ENCODE peak calls at places on chromosomes 2 and 18, in eight cellular contexts. Q, H, T, X, L, W, B and A are unnamed samples.

GRCh38 chr2:38146302-38146916 is 70.5 kb upstream of the CYP1B1 start:
- DNase-seq in Q (peak; percentile 65), H (peak; percentile 65), T (peak; percentile 60), X (no peak), L (peak; percentile 41), W (peak; percentile 15), B (peak; percentile 57), A (no peak)

GRCh38 chr2:218229239-218229638 is 12.2 kb downstream of the ARPC2 start:
- DNase-seq in Q (peak; percentile 88), H (no peak), T (no peak), X (peak; percentile 32), L (peak; percentile 19), W (no peak), B (no peak), A (no peak)

GRCh38 chr2:85326406-85326945 is 1.3 kb downstream of the TGOLN2 start:
- DNase-seq in Q (peak; percentile 49), H (no peak), T (no peak), X (peak; percentile 50), L (no peak), W (no peak), B (no peak), A (no peak)

GRCh38 chr2:83112863-83113262 is 1346.2 kb downstream of the SUCLG1 start:
- DNase-seq in Q (no peak), H (no peak), T (no peak), X (no peak), L (no peak), W (no peak), B (no peak), A (no peak)

GRCh38 chr2:23588106-23588505 is 203.1 kb downstream of the KLHL29 start:
- DNase-seq in Q (no peak), H (no peak), T (no peak), X (no peak), L (peak; percentile 37), W (no peak), B (no peak), A (no peak)

GRCh38 chr2:82652117-82652516 is 1807.0 kb downstream of the SUCLG1 start:
- DNase-seq in Q (no peak), H (no peak), T (no peak), X (no peak), L (no peak), W (no peak), B (no peak), A (no peak)

GRCh38 chr2:238898534-238899281 is 50.8 kb downstream of the TWIST2 start:
- DNase-seq in Q (no peak), H (peak; percentile 67), T (no peak), X (no peak), L (no peak), W (no peak), B (no peak), A (no peak)

GRCh38 chr2:236215761-236216333 is 47.7 kb upstream of the GBX2 start:
- DNase-seq in Q (no peak), H (no peak), T (no peak), X (no peak), L (no peak), W (no peak), B (no peak), A (no peak)

GRCh38 chr2:9287400-9288059 is 80.9 kb downstream of the ASAP2 start:
- DNase-seq in Q (peak; percentile 93), H (no peak), T (no peak), X (no peak), L (no peak), W (no peak), B (no peak), A (no peak)

GRCh38 chr2:181848356-181848876 is 43.1 kb upstream of the ITPRID2 start:
- DNase-seq in Q (no peak), H (no peak), T (no peak), X (no peak), L (no peak), W (no peak), B (no peak), A (no peak)

DNA sequence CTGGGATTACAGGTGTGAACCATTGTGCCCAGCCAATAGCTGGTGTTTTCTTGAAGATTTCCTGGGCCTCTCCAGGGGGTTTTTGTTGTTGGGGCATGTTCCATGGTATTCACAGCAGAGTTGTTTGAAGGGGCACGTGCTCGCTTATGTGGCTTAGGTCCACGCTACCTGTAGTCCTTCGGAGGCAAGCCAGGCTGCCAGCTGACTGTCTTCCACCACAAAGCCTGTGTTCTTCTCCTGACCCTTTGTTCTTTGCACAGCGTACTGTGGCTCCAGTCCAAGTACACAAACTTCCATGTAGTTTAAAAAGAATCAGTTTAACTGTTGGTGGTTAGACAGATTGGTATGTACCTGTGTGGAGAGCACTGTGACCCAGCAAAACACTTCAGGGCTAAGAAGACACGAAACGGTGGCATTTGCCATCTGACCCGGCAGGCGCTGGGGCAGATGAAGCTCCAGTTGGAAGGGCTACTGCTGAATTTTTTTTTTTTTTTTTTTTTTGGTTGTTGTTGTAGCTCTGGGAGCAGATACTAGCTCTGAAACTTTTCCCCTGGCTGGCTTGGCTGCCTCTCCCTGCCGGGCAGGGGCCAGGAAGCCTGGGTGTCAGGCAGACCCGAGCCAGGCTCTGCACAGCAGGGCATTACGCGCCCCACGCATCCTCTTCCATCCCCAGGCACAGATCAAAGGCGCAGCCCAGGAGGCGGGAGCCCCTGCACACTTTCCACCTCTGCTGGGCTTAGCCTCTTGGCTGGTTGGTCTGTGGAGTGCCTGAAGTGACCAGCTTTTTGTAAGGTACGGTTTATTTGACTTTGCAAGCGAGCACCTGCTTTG is 5.7 kb downstream of the GREB1 start:
- DNase-seq in Q (no peak), H (no peak), T (peak; percentile 85), X (no peak), L (peak; percentile 19), W (no peak), B (no peak), A (no peak)
- TF ChIP-seq POLR2A in Q (no peak), H (no peak), T (no peak), X (no peak), L (no peak), W (no peak), B (no peak), A (no peak)

GRCh38 chr2:200450288-200450687 is 59.6 kb downstream of the KCTD18 start:
- DNase-seq in Q (no peak), H (no peak), T (no peak), X (no peak), L (no peak), W (no peak), B (no peak), A (no peak)
- TF ChIP-seq CTCF in Q (no peak), H (no peak), T (no peak), X (no peak), L (no peak), W (no peak), B (no peak), A (no peak)

DNA sequence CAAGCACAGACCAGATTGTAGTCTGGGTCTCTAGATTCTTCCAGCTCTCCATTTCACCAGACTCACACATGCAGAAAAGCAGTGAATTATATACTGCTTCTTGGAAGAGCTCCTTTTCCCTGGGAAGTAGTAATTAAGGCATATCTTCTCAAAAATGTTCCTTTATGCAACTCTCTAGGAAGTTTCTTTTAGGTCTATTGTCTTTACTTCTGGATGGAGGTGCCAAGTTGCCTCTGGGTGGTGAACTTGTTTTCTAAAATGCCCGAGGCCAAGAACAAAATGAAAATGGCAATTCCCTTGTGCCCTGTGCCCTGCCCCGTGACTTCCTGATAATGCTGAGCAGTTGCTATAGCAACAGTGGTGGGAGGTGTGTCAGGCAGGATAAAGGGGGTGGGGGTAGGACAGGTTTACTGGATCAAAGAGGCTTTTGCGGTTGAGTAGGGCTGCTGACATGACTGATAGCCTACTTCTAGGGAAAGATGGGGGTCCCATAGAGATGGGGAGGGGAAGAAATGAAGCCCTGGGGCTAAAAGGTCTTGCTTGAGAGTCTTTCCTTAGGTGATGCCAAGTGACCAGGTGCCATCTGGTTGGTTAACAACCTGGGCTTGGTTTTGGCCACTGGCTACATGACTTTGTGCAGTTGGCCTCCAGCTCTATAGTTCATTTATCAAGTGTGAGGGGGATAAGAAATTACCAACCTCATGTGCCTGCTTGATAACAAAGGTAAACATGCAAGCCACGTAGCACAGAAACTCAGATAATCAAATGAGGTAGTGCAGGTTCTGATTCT is 11.8 kb downstream of the IGFBP2 start:
- DNase-seq in Q (peak; percentile 50), H (no peak), T (no peak), X (no peak), L (no peak), W (no peak), B (no peak), A (no peak)
- H3K4me3 ChIP-seq in Q (no peak overlapping the region), H (no peak overlapping the region), T (no peak overlapping the region), X (no peak overlapping the region), L (no peak overlapping the region), W (no peak overlapping the region), B (no peak overlapping the region), A (no peak overlapping the region)

DNA sequence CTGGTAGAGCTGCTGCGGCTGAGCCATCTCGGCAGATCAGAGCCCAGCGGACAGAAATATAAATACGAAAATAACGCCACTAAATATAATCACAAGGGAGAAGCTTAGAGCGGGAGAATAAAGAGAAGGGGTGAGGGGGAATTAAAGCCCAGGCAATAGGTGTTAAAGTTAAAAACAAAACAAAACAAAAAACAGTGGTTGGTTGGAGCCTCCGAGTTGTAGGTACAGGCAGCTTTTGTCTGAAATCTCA is 1.3 kb upstream of the MEIS1 start:
- DNase-seq in Q (no peak), H (no peak), T (no peak), X (no peak), L (no peak), W (no peak), B (no peak), A (no peak)
- TF ChIP-seq POLR2A in Q (no peak), H (no peak), T (no peak), X (no peak), L (peak; percentile 78), W (no peak), B (no peak), A (no peak)

DNA sequence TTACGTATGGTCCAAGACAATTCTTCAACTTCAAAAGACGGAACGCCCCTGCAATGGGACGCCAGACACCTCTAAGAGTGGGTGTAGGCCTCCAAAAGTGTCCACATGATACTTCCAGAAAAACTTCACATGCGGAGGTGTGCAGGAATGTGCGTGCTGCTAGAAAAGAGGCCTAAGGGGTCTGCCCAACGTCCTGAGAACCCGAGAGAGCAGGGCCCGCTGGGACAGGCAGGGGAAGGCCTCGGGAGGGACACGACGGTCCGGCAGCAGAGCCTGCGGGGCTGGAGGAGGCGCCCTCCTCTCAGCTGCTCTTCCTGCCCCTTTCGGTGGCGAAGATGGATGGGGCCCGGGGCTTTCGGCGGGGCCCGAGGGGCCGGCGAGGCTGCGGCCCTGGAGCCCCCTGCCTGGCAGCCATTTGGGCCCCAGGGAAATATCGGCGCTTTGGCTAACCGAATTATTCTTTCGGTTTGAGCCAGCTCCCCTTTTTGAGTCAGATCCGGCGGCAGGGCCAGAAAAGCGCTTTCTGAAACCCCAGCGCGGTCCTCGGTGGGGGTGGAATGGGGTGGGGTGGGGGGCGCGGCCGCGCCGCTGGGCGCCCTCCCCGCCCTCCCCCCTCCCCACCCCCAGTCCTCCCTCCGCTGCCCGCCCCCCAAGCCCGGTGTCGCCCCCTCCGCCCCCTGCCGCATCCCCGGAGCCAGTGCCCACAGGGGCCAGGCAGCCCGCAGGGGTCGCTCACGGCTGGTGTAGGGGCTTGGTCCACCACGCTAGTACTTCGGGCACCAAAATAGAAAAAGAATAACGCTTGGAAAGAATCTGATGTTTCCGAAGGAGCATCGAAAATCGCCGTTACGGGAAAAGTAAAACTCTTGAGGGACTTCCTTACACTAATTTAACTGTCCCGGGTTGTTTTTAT is 9.2 kb upstream of the ARID5A start:
- DNase-seq in Q (peak; percentile 58), H (peak; percentile 87), T (peak; percentile 71), X (peak; percentile 58), L (peak; percentile 25), W (no peak), B (peak; percentile 61), A (no peak)
- TF ChIP-seq CTCF in Q (peak; percentile 12), H (peak; percentile 60), T (peak; percentile 54), X (no peak), L (no peak), W (peak; percentile 67), B (peak; percentile 36), A (no peak)

GRCh38 chr18:75074196-75075015 is 134.5 kb downstream of the PTGR3 start:
- DNase-seq in Q (no peak), H (no peak), T (no peak), X (no peak), L (no peak), W (no peak), B (no peak), A (no peak)
- H3K4me3 ChIP-seq in Q (no peak overlapping the region), H (no peak overlapping the region), T (no peak overlapping the region), X (no peak overlapping the region), L (no peak overlapping the region), W (no peak overlapping the region), B (no peak overlapping the region), A (no peak overlapping the region)